ENCODE peak calls at places on chromosome 2, in eight cellular contexts. W is SK-N-SH, Q is neural progenitor cell, E is fibroblast of lung, L is suprapubic skin, C is glutamatergic neuron, T is fibroblast of the aortic adventitia, J is epithelial cell of esophagus. H is an unnamed sample.

GRCh38 chr2:240169486-240170353 is 29.3 kb upstream of the OTOS start:
- DNase-seq in W (no peak), Q (no peak), E (no peak), L (no peak), C (no peak), T (no peak), J (no peak), H (no peak)

GRCh38 chr2:111135910-111136297 is 15.2 kb downstream of the BCL2L11 start:
- DNase-seq in W (no peak), Q (peak), E (peak), L (peak), C (peak), T (peak), J (no peak), H (no peak)

GRCh38 chr2:238290079-238290478 is 1.7 kb upstream of the PER2 start:
- DNase-seq in W (no peak), Q (peak), E (peak), L (peak), C (no peak), T (peak), J (peak), H (no peak)

GRCh38 chr2:880201-880970 is 70.3 kb upstream of the SNTG2 start:
- DNase-seq in W (no peak), Q (no peak), E (no peak), L (no peak), C (no peak), T (no peak), J (no peak), H (no peak)

GRCh38 chr2:240640939-240641338 is 15.7 kb downstream of the GPR35 start:
- DNase-seq in W (peak), Q (peak), E (peak), L (no peak), C (peak), T (peak), J (no peak), H (peak)

GRCh38 chr2:99066602-99067001 is 74.9 kb upstream of the C2orf15 start:
- DNase-seq in W (peak), Q (peak), E (peak), L (no peak), C (peak), T (peak), J (peak), H (peak)

GRCh38 chr2:233416706-233417105 is 62.4 kb downstream of the DGKD start:
- DNase-seq in W (no peak), Q (no peak), E (no peak), L (no peak), C (no peak), T (no peak), J (no peak), H (no peak)

GRCh38 chr2:217218269-217219140 is 358.6 kb upstream of the TNP1 start:
- DNase-seq in W (no peak), Q (no peak), E (peak), L (no peak), C (no peak), T (peak), J (peak), H (no peak)

GRCh38 chr2:63591566-63592175 is 2.9 kb downstream of the MDH1 start:
- DNase-seq in W (no peak), Q (no peak), E (no peak), L (no peak), C (no peak), T (no peak), J (no peak), H (no peak)
- TF ChIP-seq CTCF in W (no peak), Q (no peak), E (no peak), L (no peak), C (no peak), T (no peak), J (no peak), H (no peak)

DNA sequence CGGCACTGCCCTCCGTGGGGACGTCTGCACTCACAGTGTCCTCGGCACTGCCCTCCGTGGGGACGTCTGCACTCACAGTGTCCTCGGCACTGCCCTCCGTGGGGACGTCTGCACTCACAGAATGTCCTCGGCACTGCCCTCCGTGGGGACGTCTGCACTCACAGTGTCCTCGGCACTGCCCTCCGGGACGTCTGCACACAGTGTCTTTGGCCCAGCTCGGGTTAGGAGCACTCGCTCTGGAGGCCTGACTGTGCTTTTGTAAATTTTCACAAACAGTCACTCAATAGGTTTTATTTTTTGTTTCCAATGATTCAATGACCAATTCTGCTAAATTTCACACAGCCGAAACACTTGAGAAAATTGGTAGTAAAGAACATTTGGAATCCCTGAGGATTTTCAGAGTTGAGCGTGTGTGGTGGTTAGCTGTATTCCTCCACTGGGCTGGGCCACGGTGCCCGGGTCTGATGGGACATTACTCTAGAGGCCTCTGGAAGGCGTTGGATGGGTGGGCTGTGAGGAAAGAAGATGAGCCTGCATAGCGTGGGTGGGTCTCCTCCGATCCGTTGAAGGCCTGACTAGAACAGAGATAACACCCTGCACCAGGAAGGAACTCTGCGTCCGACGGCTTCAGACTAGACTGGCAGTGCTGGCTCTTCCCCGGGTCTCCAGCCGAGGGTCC is 134.8 kb downstream of the RTP5 start:
- DNase-seq in W (no peak), Q (no peak), E (no peak), L (no peak), C (no peak), T (no peak), J (no peak), H (no peak)
- TF ChIP-seq CTCF in W (no peak), Q (no peak), E (no peak), L (no peak), C (no peak), T (no peak), J (no peak), H (no peak)

DNA sequence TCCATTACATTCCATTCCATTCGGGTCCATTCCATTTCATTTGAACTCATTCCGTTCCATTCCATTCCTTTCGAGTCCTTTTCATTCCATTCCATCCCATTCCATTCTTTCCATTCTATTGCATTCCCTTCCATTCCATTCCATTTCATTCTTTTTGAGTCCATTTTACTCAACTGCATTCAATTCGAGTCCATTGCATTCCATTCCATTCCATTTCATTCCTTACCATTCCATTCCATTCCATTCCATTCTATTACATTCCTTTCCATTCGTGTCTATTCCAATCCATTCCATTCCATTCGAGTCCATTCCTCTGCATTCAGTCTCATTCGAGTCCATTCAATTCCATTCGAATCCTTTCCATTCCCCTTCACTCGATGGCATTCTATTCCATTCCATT is 1128.8 kb downstream of the RPIA start:
- DNase-seq in W (no peak), Q (no peak), E (no peak), L (no peak), C (no peak), T (no peak), J (no peak), H (no peak)
- TF ChIP-seq CTCF in W (no peak), Q (no peak), E (no peak), L (no peak), C (no peak), T (no peak), J (no peak), H (no peak)

DNA sequence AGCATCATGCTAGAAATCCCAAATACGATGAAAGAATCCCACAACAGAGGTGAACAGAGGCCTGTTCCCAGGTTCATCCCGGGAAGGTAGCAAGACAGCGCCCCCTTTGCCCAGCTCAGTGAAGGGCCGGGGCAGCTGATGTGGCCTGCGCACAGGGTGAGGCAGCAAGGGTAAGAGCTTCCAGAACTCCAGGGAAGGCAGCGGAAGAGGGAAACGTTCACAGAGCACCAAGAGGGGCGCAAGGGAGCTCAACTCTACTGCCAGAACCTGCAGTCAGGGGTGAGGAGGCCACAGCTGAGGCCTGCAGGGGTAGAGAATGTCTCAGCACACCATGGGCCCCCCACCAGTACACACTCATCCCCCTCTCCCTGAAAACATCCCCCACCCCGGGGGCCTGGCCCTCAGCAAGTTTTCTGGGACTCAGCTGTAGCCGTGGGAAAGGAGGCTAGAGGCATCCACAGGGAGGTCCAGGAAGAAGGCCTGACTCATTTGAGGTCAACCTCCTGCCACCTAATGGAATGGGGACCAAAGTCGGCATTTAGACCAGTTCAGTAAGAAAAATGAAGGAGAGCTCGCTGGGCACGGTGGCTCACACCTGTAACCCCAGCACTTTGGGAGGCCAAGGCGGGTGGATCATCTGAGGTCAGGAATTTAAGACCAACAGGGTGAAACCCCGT is 95.6 kb upstream of the ASAP2 start:
- DNase-seq in W (peak), Q (peak), E (peak), L (no peak), C (peak), T (no peak), J (peak), H (peak)
- TF ChIP-seq CTCF in W (peak), Q (peak), E (no peak), L (no peak), C (peak), T (no peak), J (peak), H (peak)

GRCh38 chr2:143905587-143905986 is 614.3 kb downstream of the ZEB2 start:
- DNase-seq in W (no peak), Q (no peak), E (no peak), L (no peak), C (no peak), T (no peak), J (no peak), H (no peak)

GRCh38 chr2:143900006-143900405 is 619.9 kb downstream of the ZEB2 start:
- DNase-seq in W (no peak), Q (no peak), E (no peak), L (no peak), C (no peak), T (no peak), J (peak), H (no peak)

GRCh38 chr2:143906850-143907249 is 613.1 kb downstream of the ZEB2 start:
- DNase-seq in W (no peak), Q (peak), E (no peak), L (no peak), C (no peak), T (no peak), J (no peak), H (no peak)

GRCh38 chr2:143903172-143903856 is 616.6 kb downstream of the ZEB2 start:
- DNase-seq in W (no peak), Q (no peak), E (peak), L (no peak), C (no peak), T (no peak), J (peak), H (no peak)

DNA sequence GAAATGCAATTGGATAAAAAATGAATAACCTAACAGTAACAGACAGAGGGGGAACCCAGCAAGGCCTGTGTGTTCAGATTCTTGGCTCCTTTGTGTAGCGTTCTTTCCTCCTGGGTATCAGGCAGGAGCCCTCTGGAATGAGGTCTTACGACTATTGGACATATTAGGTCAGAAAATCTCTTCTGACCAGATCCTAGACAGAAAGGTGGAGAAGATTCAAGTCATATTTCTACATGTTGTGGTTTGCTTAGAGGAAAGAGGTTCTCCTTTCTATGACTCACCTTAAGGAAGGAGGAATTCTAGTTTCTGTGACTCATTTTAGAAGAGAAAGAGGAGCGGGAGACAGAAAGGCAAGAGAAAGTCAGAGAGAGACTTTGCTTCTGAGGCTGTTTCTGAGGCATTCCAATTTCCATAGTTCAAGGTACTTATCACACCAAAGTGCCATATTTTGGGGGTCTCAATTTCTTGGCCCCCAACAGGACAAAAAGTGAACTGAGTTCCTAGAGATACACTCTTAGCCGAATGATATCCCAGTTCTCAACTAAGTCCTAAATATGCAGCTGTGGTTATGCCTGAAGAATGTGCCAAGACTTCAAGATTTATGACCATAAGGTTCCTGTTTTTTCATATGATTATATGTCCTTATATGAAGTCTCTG is 618.6 kb downstream of the ZEB2 start:
- DNase-seq in W (no peak), Q (no peak), E (peak), L (no peak), C (no peak), T (peak), J (peak), H (peak)
- TF ChIP-seq CTCF in W (peak), Q (no peak), E (peak), L (no peak), C (peak), T (no peak), J (no peak), H (peak)

GRCh38 chr2:101998556-101999121 is 6.9 kb downstream of the IL1R2 start:
- DNase-seq in W (no peak), Q (no peak), E (no peak), L (no peak), C (no peak), T (no peak), J (no peak), H (no peak)
- TF ChIP-seq CTCF in W (no peak), Q (no peak), E (no peak), L (no peak), C (no peak), T (no peak), J (no peak), H (no peak)

GRCh38 chr2:118535171-118535817 is 312.2 kb downstream of the EN1 start:
- DNase-seq in W (no peak), Q (no peak), E (no peak), L (no peak), C (no peak), T (no peak), J (no peak), H (no peak)
- TF ChIP-seq CTCF in W (no peak), Q (no peak), E (no peak), L (no peak), C (no peak), T (no peak), J (no peak), H (no peak)

GRCh38 chr2:73937103-73937885 is 10.6 kb downstream of the DGUOK start:
- DNase-seq in W (no peak), Q (no peak), E (peak), L (no peak), C (no peak), T (no peak), J (no peak), H (no peak)

GRCh38 chr2:73930386-73930785 is 3.7 kb downstream of the DGUOK start:
- DNase-seq in W (no peak), Q (no peak), E (no peak), L (no peak), C (no peak), T (no peak), J (no peak), H (no peak)

GRCh38 chr2:73935641-73936040 is 9.0 kb downstream of the DGUOK start:
- DNase-seq in W (no peak), Q (no peak), E (no peak), L (no peak), C (no peak), T (no peak), J (peak), H (no peak)

GRCh38 chr2:73931531-73932500 is 5.1 kb downstream of the DGUOK start:
- DNase-seq in W (no peak), Q (no peak), E (peak), L (no peak), C (no peak), T (no peak), J (peak), H (no peak)

DNA sequence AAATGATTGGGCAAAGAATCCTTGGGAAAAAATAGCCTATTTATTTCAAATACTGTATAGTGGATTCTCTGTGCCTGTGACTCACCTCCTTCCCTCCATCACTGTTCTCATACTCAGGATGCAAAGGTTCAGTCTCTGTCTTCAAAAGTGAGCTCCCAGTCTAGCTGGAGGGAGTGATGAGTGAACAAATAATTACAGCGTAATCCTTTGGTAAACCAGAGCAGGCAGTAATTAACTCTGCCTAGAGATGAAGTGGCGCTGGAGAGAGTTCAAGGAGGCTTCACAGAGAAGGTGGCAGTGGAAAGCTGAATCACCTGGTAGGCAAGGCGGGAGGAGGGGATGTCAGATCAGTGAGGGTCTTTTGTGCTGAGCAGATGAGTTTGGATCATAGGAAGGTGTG is 6.5 kb downstream of the DGUOK start:
- DNase-seq in W (no peak), Q (no peak), E (peak), L (no peak), C (no peak), T (no peak), J (peak), H (no peak)
- TF ChIP-seq CTCF in W (no peak), Q (no peak), E (no peak), L (no peak), C (no peak), T (no peak), J (no peak), H (no peak)

DNA sequence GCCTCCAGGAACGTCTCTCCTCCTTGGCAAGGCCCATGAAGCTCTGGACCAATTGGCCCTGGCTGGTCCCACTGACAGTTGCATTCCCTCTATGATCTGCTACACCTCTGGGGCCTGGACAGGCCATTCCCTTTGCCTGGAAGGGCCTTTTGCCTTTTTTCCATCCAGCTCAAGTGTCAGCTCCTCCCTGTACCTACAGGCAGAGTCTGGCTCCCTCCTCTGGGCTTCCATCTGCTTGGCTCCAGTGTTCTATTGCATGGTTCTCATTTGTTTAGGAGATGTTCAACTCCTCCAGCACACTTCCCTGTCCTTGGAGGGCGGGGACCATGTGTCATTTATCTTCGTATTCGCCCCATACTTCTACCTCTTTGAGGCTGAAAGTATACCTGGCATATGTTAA is 61.1 kb downstream of the PRKCE start:
- DNase-seq in W (no peak), Q (no peak), E (no peak), L (no peak), C (no peak), T (no peak), J (peak), H (no peak)
- TF ChIP-seq CTCF in W (no peak), Q (no peak), E (no peak), L (no peak), C (no peak), T (no peak), J (peak), H (no peak)

DNA sequence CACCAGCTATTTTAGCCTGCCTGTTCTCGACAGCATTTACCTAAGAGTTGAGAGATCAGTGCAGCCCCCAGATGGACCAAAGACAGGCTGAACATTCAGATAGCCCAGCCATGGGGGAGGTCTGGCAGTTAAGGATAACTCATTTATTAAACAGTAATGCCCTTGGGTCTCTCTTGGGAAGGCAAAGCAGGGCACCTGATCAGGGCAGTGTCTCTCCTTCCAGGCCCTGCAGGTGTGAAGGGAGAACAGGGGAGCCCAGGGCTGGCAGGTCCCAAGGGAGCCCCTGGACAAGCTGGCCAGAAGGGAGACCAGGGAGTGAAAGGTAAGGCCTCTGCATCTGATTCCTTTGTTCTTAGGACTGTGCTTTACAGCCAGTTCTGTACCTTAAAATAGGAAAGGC is 49.6 kb downstream of the MARCO start:
- DNase-seq in W (no peak), Q (no peak), E (no peak), L (no peak), C (no peak), T (no peak), J (no peak), H (no peak)
- TF ChIP-seq CTCF in W (no peak), Q (no peak), E (no peak), L (no peak), C (no peak), T (no peak), J (no peak), H (no peak)

H was measured in A673.